ENCODE peak calls at places on chromosomes 11 and 22, in nine cellular contexts. A is ELR, E is germinal center, X is GM19239, G is right lobe of liver, R is WTC11, W is LoVo, J is HTR-8/SVneo, H is amygdala. S is an unnamed sample.

GRCh38 chr11:69485337-69486041 is 4.0 kb downstream of the LINC01488 start:
- DNase-seq in A (peak; percentile 17), E (no peak), X (no peak), G (peak; percentile 82), R (no peak), W (no peak), J (no peak), H (no peak), S (no peak)

GRCh38 chr11:44960200-44960845 is 9.6 kb upstream of the TP53I11 start:
- DNase-seq in A (no peak), E (no peak), X (no peak), G (no peak), R (no peak), W (no peak), J (no peak), H (no peak), S (no peak)

GRCh38 chr22:36991220-36991619 is 28.0 kb downstream of the TST start:
- DNase-seq in A (peak; percentile 10), E (no peak), X (no peak), G (no peak), R (no peak), W (no peak), J (no peak), H (no peak), S (no peak)

GRCh38 chr22:27345681-27346080 is 455.9 kb downstream of the MN1 start:
- DNase-seq in A (no peak), E (no peak), X (no peak), G (no peak), R (no peak), W (no peak), J (no peak), H (no peak), S (no peak)

GRCh38 chr11:36441610-36442208 is 68.4 kb downstream of the TRAF6 start:
- DNase-seq in A (no peak), E (no peak), X (no peak), G (no peak), R (no peak), W (no peak), J (no peak), H (no peak), S (no peak)

GRCh38 chr22:45112136-45112879 is 51.4 kb upstream of the NUP50 start:
- DNase-seq in A (peak; percentile 59), E (no peak), X (no peak), G (no peak), R (no peak), W (no peak), J (no peak), H (no peak), S (peak; percentile 20)

GRCh38 chr11:33040127-33040861 is 922 bp downstream of the TCP11L1 start:
- DNase-seq in A (peak; percentile 46), E (peak; percentile 73), X (no peak), G (no peak), R (no peak), W (no peak), J (no peak), H (no peak), S (peak; percentile 31)

GRCh38 chr11:469684-470667 is 19.9 kb downstream of the PTDSS2 start:
- DNase-seq in A (peak; percentile 69), E (no peak), X (no peak), G (peak; percentile 91), R (no peak), W (no peak), J (peak; percentile 64), H (peak; percentile 65), S (peak; percentile 94)

GRCh38 chr22:36208162-36208765 is 6.7 kb upstream of the APOL4 start:
- DNase-seq in A (no peak), E (no peak), X (no peak), G (no peak), R (no peak), W (no peak), J (no peak), H (no peak), S (no peak)

GRCh38 chr11:15565846-15566245 is 451.1 kb downstream of the INSC start:
- DNase-seq in A (no peak), E (no peak), X (no peak), G (no peak), R (no peak), W (no peak), J (no peak), H (no peak), S (no peak)

GRCh38 chr22:49585695-49586243 is 241.9 kb downstream of the BRD1 start:
- DNase-seq in A (no peak), E (no peak), X (no peak), G (no peak), R (no peak), W (no peak), J (no peak), H (no peak), S (no peak)

GRCh38 chr11:3622521-3622920 is 19.3 kb downstream of the ART5 start:
- DNase-seq in A (no peak), E (no peak), X (no peak), G (no peak), R (no peak), W (no peak), J (no peak), H (no peak), S (no peak)

GRCh38 chr11:102154806-102155205 is 44.6 kb downstream of the YAP1 start:
- DNase-seq in A (no peak), E (no peak), X (no peak), G (no peak), R (no peak), W (no peak), J (no peak), H (no peak), S (peak; percentile 90)

GRCh38 chr11:28621648-28622215 is 513.5 kb downstream of the METTL15 start:
- DNase-seq in A (peak; percentile 61), E (no peak), X (no peak), G (no peak), R (no peak), W (no peak), J (no peak), H (no peak), S (peak; percentile 63)

GRCh38 chr11:45921561-45922424 is 663 bp upstream of the LARGE2 start:
- DNase-seq in A (no peak), E (no peak), X (no peak), G (peak; percentile 75), R (peak; percentile 96), W (no peak), J (no peak), H (peak; percentile 35), S (no peak)

GRCh38 chr22:42074153-42074750 is at the start of gene PHETA2:
- DNase-seq in A (peak; percentile 44), E (peak; percentile 64), X (peak; percentile 27), G (peak; percentile 53), R (peak; percentile 51), W (peak; percentile 50), J (no peak), H (peak; percentile 15), S (peak; percentile 58)

GRCh38 chr11:126127898-126128297 is 65.2 kb upstream of the CDON start:
- DNase-seq in A (no peak), E (no peak), X (no peak), G (no peak), R (no peak), W (no peak), J (no peak), H (no peak), S (no peak)

GRCh38 chr11:70788247-70789022 is 390.1 kb downstream of the CTTN start:
- DNase-seq in A (peak; percentile 83), E (no peak), X (no peak), G (no peak), R (no peak), W (peak; percentile 47), J (peak; percentile 95), H (no peak), S (peak; percentile 67)

GRCh38 chr22:35313311-35314121 is 13.8 kb downstream of the TOM1 start:
- DNase-seq in A (peak; percentile 95), E (no peak), X (no peak), G (peak; percentile 41), R (no peak), W (peak; percentile 2), J (peak; percentile 22), H (no peak), S (peak; percentile 82)

GRCh38 chr22:25841775-25842174 is 99.8 kb downstream of the MYO18B start:
- DNase-seq in A (no peak), E (no peak), X (no peak), G (no peak), R (no peak), W (no peak), J (no peak), H (no peak), S (no peak)

GRCh38 chr11:126332221-126332711 is 23.2 kb upstream of the ST3GAL4 start:
- DNase-seq in A (peak; percentile 92), E (no peak), X (no peak), G (no peak), R (no peak), W (no peak), J (peak; percentile 71), H (peak; percentile 12), S (peak; percentile 75)

GRCh38 chr22:27133951-27134664 is 476.7 kb downstream of the MIAT start:
- DNase-seq in A (peak; percentile 86), E (no peak), X (no peak), G (no peak), R (no peak), W (peak; percentile 60), J (peak; percentile 56), H (no peak), S (peak; percentile 91)

GRCh38 chr11:79062814-79063762 is 377.7 kb downstream of the TENM4 start:
- DNase-seq in A (peak; percentile 15), E (no peak), X (no peak), G (no peak), R (peak; percentile 62), W (no peak), J (peak; percentile 43), H (no peak), S (no peak)

GRCh38 chr11:123202155-123202714 is 7.2 kb upstream of the CLMP start:
- DNase-seq in A (no peak), E (no peak), X (no peak), G (no peak), R (no peak), W (no peak), J (no peak), H (no peak), S (peak; percentile 98)

GRCh38 chr22:35479359-35479758 is 61.3 kb upstream of the RASD2 start:
- DNase-seq in A (no peak), E (no peak), X (no peak), G (no peak), R (no peak), W (no peak), J (no peak), H (no peak), S (no peak)

GRCh38 chr22:38879102-38879729 is 7.2 kb upstream of the CBX6 start:
- DNase-seq in A (no peak), E (no peak), X (no peak), G (no peak), R (no peak), W (no peak), J (no peak), H (no peak), S (no peak)

GRCh38 chr11:114053406-114053805 is 6.1 kb upstream of the ZBTB16 start:
- DNase-seq in A (no peak), E (no peak), X (no peak), G (no peak), R (no peak), W (no peak), J (no peak), H (no peak), S (no peak)

GRCh38 chr11:19201737-19202605 is at the start of gene CSRP3:
- DNase-seq in A (no peak), E (no peak), X (no peak), G (no peak), R (no peak), W (no peak), J (no peak), H (no peak), S (no peak)

GRCh38 chr22:38766076-38766777 is 10.4 kb upstream of the SUN2 start:
- DNase-seq in A (peak; percentile 86), E (peak; percentile 42), X (peak; percentile 38), G (peak; percentile 87), R (peak; percentile 84), W (peak; percentile 76), J (peak; percentile 85), H (peak; percentile 65), S (peak; percentile 68)

GRCh38 chr11:87359401-87359800 is 321.7 kb downstream of the TMEM135 start:
- DNase-seq in A (no peak), E (no peak), X (no peak), G (peak; percentile 73), R (no peak), W (no peak), J (no peak), H (no peak), S (no peak)

GRCh38 chr11:114354076-114354475 is 46.2 kb downstream of the C11orf71 start:
- DNase-seq in A (peak; percentile 92), E (no peak), X (no peak), G (no peak), R (no peak), W (no peak), J (peak; percentile 85), H (no peak), S (peak; percentile 51)

S was measured in fibroblast of villous mesenchyme.